ENCODE peak calls at places on chromosomes 12 and 14, in eight cellular contexts. One of them, this sample, is unnamed. For H3K4me1, the result is how much of the 10 kb centered on the place peaks cover.

GRCh38 chr12:8629486-8630033 is 16.9 kb upstream of the AICDA start:
- DNase-seq in CD4-positive, alpha-beta memory T cell: no peak
- DNase-seq in heart left ventricle: no peak
- DNase-seq in CD8-positive, alpha-beta T cell: no peak
- DNase-seq in PC-9: no peak
- DNase-seq in prostate gland: no peak
- DNase-seq in heart right ventricle: no peak
- DNase-seq in psoas muscle: no peak
- DNase-seq in this sample: peak

GRCh38 chr14:24277606-24278321 is 6.4 kb upstream of the RABGGTA start:
- DNase-seq in CD4-positive, alpha-beta memory T cell: no peak
- DNase-seq in heart left ventricle: no peak
- DNase-seq in CD8-positive, alpha-beta T cell: no peak
- DNase-seq in PC-9: no peak
- DNase-seq in prostate gland: no peak
- DNase-seq in heart right ventricle: no peak
- DNase-seq in psoas muscle: no peak
- DNase-seq in this sample: no peak

GRCh38 chr14:24843494-24843893 is 206.5 kb downstream of the STXBP6 start:
- DNase-seq in CD4-positive, alpha-beta memory T cell: no peak
- DNase-seq in heart left ventricle: no peak
- DNase-seq in CD8-positive, alpha-beta T cell: no peak
- DNase-seq in PC-9: no peak
- DNase-seq in prostate gland: no peak
- DNase-seq in heart right ventricle: no peak
- DNase-seq in psoas muscle: no peak
- DNase-seq in this sample: no peak

GRCh38 chr14:61334197-61334701 is 12.9 kb downstream of the PRKCH start:
- DNase-seq in CD4-positive, alpha-beta memory T cell: peak
- DNase-seq in heart left ventricle: no peak
- DNase-seq in CD8-positive, alpha-beta T cell: peak
- DNase-seq in PC-9: no peak
- DNase-seq in prostate gland: no peak
- DNase-seq in heart right ventricle: no peak
- DNase-seq in psoas muscle: no peak
- DNase-seq in this sample: no peak

GRCh38 chr14:101062611-101063010 is 159.1 kb upstream of the RTL1 start:
- DNase-seq in CD4-positive, alpha-beta memory T cell: no peak
- DNase-seq in heart left ventricle: peak
- DNase-seq in CD8-positive, alpha-beta T cell: no peak
- DNase-seq in PC-9: no peak
- DNase-seq in prostate gland: no peak
- DNase-seq in heart right ventricle: no peak
- DNase-seq in psoas muscle: no peak
- DNase-seq in this sample: no peak

GRCh38 chr12:127176804-127177203 is 1090.2 kb upstream of the TMEM132C start:
- DNase-seq in CD4-positive, alpha-beta memory T cell: no peak
- DNase-seq in heart left ventricle: no peak
- DNase-seq in CD8-positive, alpha-beta T cell: no peak
- DNase-seq in PC-9: no peak
- DNase-seq in prostate gland: no peak
- DNase-seq in heart right ventricle: no peak
- DNase-seq in psoas muscle: no peak
- DNase-seq in this sample: no peak

GRCh38 chr14:104049576-104050240 is 35.8 kb upstream of the ASPG start:
- DNase-seq in CD4-positive, alpha-beta memory T cell: no peak
- DNase-seq in heart left ventricle: no peak
- DNase-seq in CD8-positive, alpha-beta T cell: no peak
- DNase-seq in PC-9: no peak
- DNase-seq in prostate gland: no peak
- DNase-seq in heart right ventricle: no peak
- DNase-seq in psoas muscle: no peak
- DNase-seq in this sample: no peak

GRCh38 chr12:13042666-13043230 is 1.4 kb upstream of the FAM234B start:
- DNase-seq in CD4-positive, alpha-beta memory T cell: no peak
- DNase-seq in heart left ventricle: no peak
- DNase-seq in CD8-positive, alpha-beta T cell: no peak
- DNase-seq in PC-9: no peak
- DNase-seq in prostate gland: no peak
- DNase-seq in heart right ventricle: no peak
- DNase-seq in psoas muscle: no peak
- DNase-seq in this sample: no peak

GRCh38 chr12:64624035-64624434 is 13.7 kb downstream of the RASSF3 start:
- DNase-seq in CD4-positive, alpha-beta memory T cell: no peak
- DNase-seq in heart left ventricle: no peak
- DNase-seq in CD8-positive, alpha-beta T cell: no peak
- DNase-seq in PC-9: no peak
- DNase-seq in prostate gland: no peak
- DNase-seq in heart right ventricle: no peak
- DNase-seq in psoas muscle: no peak
- DNase-seq in this sample: no peak

GRCh38 chr12:607541-608001 is 55.7 kb downstream of the NINJ2 start:
- DNase-seq in CD4-positive, alpha-beta memory T cell: no peak
- DNase-seq in heart left ventricle: peak
- DNase-seq in CD8-positive, alpha-beta T cell: no peak
- DNase-seq in PC-9: peak
- DNase-seq in prostate gland: no peak
- DNase-seq in heart right ventricle: peak
- DNase-seq in psoas muscle: peak
- DNase-seq in this sample: peak
- H3K4me1 ChIP-seq in CD4-positive, alpha-beta memory T cell: under half
- H3K4me1 ChIP-seq in heart left ventricle: half or more
- H3K4me1 ChIP-seq in CD8-positive, alpha-beta T cell: under half
- H3K4me1 ChIP-seq in PC-9: under half
- H3K4me1 ChIP-seq in prostate gland: under half
- H3K4me1 ChIP-seq in heart right ventricle: under half
- H3K4me1 ChIP-seq in psoas muscle: under half
- H3K4me1 ChIP-seq in this sample: under half

DNA sequence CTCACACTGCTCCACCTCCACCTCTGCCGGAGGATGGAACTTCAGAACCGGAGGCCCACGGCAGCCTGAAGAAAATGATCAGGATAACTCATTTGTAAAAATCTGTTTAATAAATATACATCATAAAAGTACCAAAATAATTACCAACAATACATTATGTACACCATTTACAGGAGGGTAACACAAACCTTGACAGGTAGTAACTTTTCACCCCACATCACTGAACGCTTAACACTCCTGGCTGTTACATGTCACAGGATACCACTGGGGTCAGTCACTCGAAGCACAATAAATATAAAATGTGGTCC is 3.2 kb downstream of the NFKBIA start:
- DNase-seq in CD4-positive, alpha-beta memory T cell: no peak
- DNase-seq in heart left ventricle: no peak
- DNase-seq in CD8-positive, alpha-beta T cell: no peak
- DNase-seq in PC-9: no peak
- DNase-seq in prostate gland: no peak
- DNase-seq in heart right ventricle: no peak
- DNase-seq in psoas muscle: no peak
- DNase-seq in this sample: no peak
- H3K4me1 ChIP-seq in CD4-positive, alpha-beta memory T cell: half or more
- H3K4me1 ChIP-seq in heart left ventricle: half or more
- H3K4me1 ChIP-seq in CD8-positive, alpha-beta T cell: under half
- H3K4me1 ChIP-seq in PC-9: half or more
- H3K4me1 ChIP-seq in prostate gland: under half
- H3K4me1 ChIP-seq in heart right ventricle: under half
- H3K4me1 ChIP-seq in psoas muscle: under half
- H3K4me1 ChIP-seq in this sample: under half

GRCh38 chr12:2145433-2145832 is 92.6 kb downstream of the CACNA1C start:
- DNase-seq in CD4-positive, alpha-beta memory T cell: no peak
- DNase-seq in heart left ventricle: no peak
- DNase-seq in CD8-positive, alpha-beta T cell: no peak
- DNase-seq in PC-9: no peak
- DNase-seq in prostate gland: no peak
- DNase-seq in heart right ventricle: no peak
- DNase-seq in psoas muscle: no peak
- DNase-seq in this sample: no peak
- H3K4me1 ChIP-seq in CD4-positive, alpha-beta memory T cell: under half
- H3K4me1 ChIP-seq in heart left ventricle: under half
- H3K4me1 ChIP-seq in CD8-positive, alpha-beta T cell: under half
- H3K4me1 ChIP-seq in PC-9: under half
- H3K4me1 ChIP-seq in prostate gland: under half
- H3K4me1 ChIP-seq in heart right ventricle: half or more
- H3K4me1 ChIP-seq in psoas muscle: under half
- H3K4me1 ChIP-seq in this sample: under half

GRCh38 chr14:91341331-91342242 is 76.0 kb downstream of the CCDC88C start:
- DNase-seq in CD4-positive, alpha-beta memory T cell: no peak
- DNase-seq in heart left ventricle: no peak
- DNase-seq in CD8-positive, alpha-beta T cell: no peak
- DNase-seq in PC-9: no peak
- DNase-seq in prostate gland: no peak
- DNase-seq in heart right ventricle: no peak
- DNase-seq in psoas muscle: no peak
- DNase-seq in this sample: no peak
- H3K4me1 ChIP-seq in CD4-positive, alpha-beta memory T cell: under half
- H3K4me1 ChIP-seq in heart left ventricle: under half
- H3K4me1 ChIP-seq in CD8-positive, alpha-beta T cell: under half
- H3K4me1 ChIP-seq in PC-9: under half
- H3K4me1 ChIP-seq in prostate gland: under half
- H3K4me1 ChIP-seq in heart right ventricle: under half
- H3K4me1 ChIP-seq in psoas muscle: under half
- H3K4me1 ChIP-seq in this sample: under half

GRCh38 chr14:77104393-77104792 is 6.3 kb downstream of the CIPC start:
- DNase-seq in CD4-positive, alpha-beta memory T cell: no peak
- DNase-seq in heart left ventricle: no peak
- DNase-seq in CD8-positive, alpha-beta T cell: no peak
- DNase-seq in PC-9: no peak
- DNase-seq in prostate gland: no peak
- DNase-seq in heart right ventricle: no peak
- DNase-seq in psoas muscle: no peak
- DNase-seq in this sample: no peak

GRCh38 chr14:77102154-77102553 is 4.1 kb downstream of the CIPC start:
- DNase-seq in CD4-positive, alpha-beta memory T cell: no peak
- DNase-seq in heart left ventricle: no peak
- DNase-seq in CD8-positive, alpha-beta T cell: no peak
- DNase-seq in PC-9: no peak
- DNase-seq in prostate gland: no peak
- DNase-seq in heart right ventricle: no peak
- DNase-seq in psoas muscle: no peak
- DNase-seq in this sample: no peak

GRCh38 chr14:77103954-77104353 is 5.9 kb downstream of the CIPC start:
- DNase-seq in CD4-positive, alpha-beta memory T cell: no peak
- DNase-seq in heart left ventricle: no peak
- DNase-seq in CD8-positive, alpha-beta T cell: no peak
- DNase-seq in PC-9: no peak
- DNase-seq in prostate gland: no peak
- DNase-seq in heart right ventricle: no peak
- DNase-seq in psoas muscle: no peak
- DNase-seq in this sample: no peak

GRCh38 chr14:77105118-77105517 is 7.1 kb downstream of the CIPC start:
- DNase-seq in CD4-positive, alpha-beta memory T cell: no peak
- DNase-seq in heart left ventricle: no peak
- DNase-seq in CD8-positive, alpha-beta T cell: no peak
- DNase-seq in PC-9: no peak
- DNase-seq in prostate gland: no peak
- DNase-seq in heart right ventricle: no peak
- DNase-seq in psoas muscle: no peak
- DNase-seq in this sample: no peak

GRCh38 chr14:77103475-77103874 is 5.4 kb downstream of the CIPC start:
- DNase-seq in CD4-positive, alpha-beta memory T cell: no peak
- DNase-seq in heart left ventricle: no peak
- DNase-seq in CD8-positive, alpha-beta T cell: no peak
- DNase-seq in PC-9: no peak
- DNase-seq in prostate gland: no peak
- DNase-seq in heart right ventricle: no peak
- DNase-seq in psoas muscle: no peak
- DNase-seq in this sample: no peak
- H3K4me1 ChIP-seq in CD4-positive, alpha-beta memory T cell: under half
- H3K4me1 ChIP-seq in heart left ventricle: half or more
- H3K4me1 ChIP-seq in CD8-positive, alpha-beta T cell: under half
- H3K4me1 ChIP-seq in PC-9: under half
- H3K4me1 ChIP-seq in prostate gland: under half
- H3K4me1 ChIP-seq in heart right ventricle: half or more
- H3K4me1 ChIP-seq in psoas muscle: half or more
- H3K4me1 ChIP-seq in this sample: under half